ENCODE peak calls at places on chromosome 17, in eight cellular contexts. J is K562, M is IMR-90, H is A549, E is HCT116, P is HepG2, Q is H1, G is GM12878. D is an unnamed sample.

GRCh38 chr17:20008242-20009051 is 712 bp upstream of the SPECC1 start:
- DNase-seq in J (peak), M (no peak), H (peak), E (no peak), P (no peak), Q (no peak), G (no peak), D (peak)

GRCh38 chr17:57868007-57868774 is 18.3 kb upstream of the MRPS23 start:
- DNase-seq in J (peak), M (peak), H (peak), E (peak), P (peak), Q (peak), G (peak), D (peak)

GRCh38 chr17:676060-676745 is 38.4 kb downstream of the VPS53 start:
- DNase-seq in J (no peak), M (peak), H (no peak), E (no peak), P (no peak), Q (no peak), G (no peak), D (no peak)

GRCh38 chr17:68812876-68813584 is 142.2 kb downstream of the ABCA8 start:
- DNase-seq in J (no peak), M (no peak), H (no peak), E (no peak), P (no peak), Q (no peak), G (no peak), D (no peak)

GRCh38 chr17:66248285-66248684 is 19.1 kb upstream of the APOH start:
- DNase-seq in J (no peak), M (no peak), H (no peak), E (no peak), P (no peak), Q (no peak), G (no peak), D (no peak)

GRCh38 chr17:57463103-57463885 is 207.0 kb downstream of the MSI2 start:
- DNase-seq in J (peak), M (peak), H (peak), E (no peak), P (peak), Q (no peak), G (peak), D (no peak)

GRCh38 chr17:48985436-48986245 is 11.5 kb upstream of the IGF2BP1 start:
- DNase-seq in J (no peak), M (no peak), H (no peak), E (no peak), P (no peak), Q (no peak), G (no peak), D (no peak)

GRCh38 chr17:16269658-16270057 is 52.6 kb downstream of the PIGL start:
- DNase-seq in J (no peak), M (peak), H (no peak), E (no peak), P (no peak), Q (no peak), G (no peak), D (no peak)

GRCh38 chr17:45073414-45074070 is 12.4 kb downstream of the NMT1 start:
- DNase-seq in J (peak), M (peak), H (no peak), E (no peak), P (no peak), Q (no peak), G (no peak), D (no peak)

GRCh38 chr17:65559802-65560627 is 1.4 kb downstream of the AXIN2 start:
- DNase-seq in J (peak), M (no peak), H (peak), E (no peak), P (peak), Q (no peak), G (no peak), D (peak)

GRCh38 chr17:61456688-61457225 is 4.5 kb downstream of the TBX4 start:
- DNase-seq in J (no peak), M (no peak), H (no peak), E (no peak), P (no peak), Q (no peak), G (no peak), D (no peak)

GRCh38 chr17:44095388-44095646 is 24.8 kb downstream of the G6PC3 start:
- DNase-seq in J (peak), M (no peak), H (no peak), E (no peak), P (no peak), Q (no peak), G (no peak), D (no peak)

GRCh38 chr17:17902357-17902756 is 65.6 kb upstream of the SREBF1 start:
- DNase-seq in J (peak), M (no peak), H (no peak), E (no peak), P (no peak), Q (no peak), G (no peak), D (no peak)

GRCh38 chr17:18100616-18101015 is 7.9 kb upstream of the MYO15A start:
- DNase-seq in J (no peak), M (no peak), H (no peak), E (no peak), P (no peak), Q (no peak), G (no peak), D (peak)

GRCh38 chr17:45575126-45575885 is 84.8 kb upstream of the PLEKHM1 start:
- DNase-seq in J (peak), M (no peak), H (no peak), E (no peak), P (no peak), Q (no peak), G (peak), D (no peak)

GRCh38 chr17:60519795-60520194 is 6.2 kb downstream of the APPBP2 start:
- DNase-seq in J (no peak), M (no peak), H (no peak), E (no peak), P (no peak), Q (no peak), G (no peak), D (no peak)

GRCh38 chr17:31371511-31372097 is 19.9 kb upstream of the RAB11FIP4 start:
- DNase-seq in J (peak), M (peak), H (no peak), E (no peak), P (no peak), Q (no peak), G (no peak), D (no peak)

GRCh38 chr17:46841561-46842379 is 9.6 kb upstream of the WNT9B start:
- DNase-seq in J (peak), M (no peak), H (peak), E (no peak), P (no peak), Q (no peak), G (no peak), D (peak)

GRCh38 chr17:19939993-19940721 is 37.5 kb downstream of the AKAP10 start:
- DNase-seq in J (no peak), M (no peak), H (no peak), E (no peak), P (no peak), Q (no peak), G (no peak), D (no peak)

GRCh38 chr17:54982399-54982798 is 13.8 kb downstream of the STXBP4 start:
- DNase-seq in J (no peak), M (peak), H (no peak), E (no peak), P (no peak), Q (no peak), G (no peak), D (no peak)

GRCh38 chr17:37708008-37708615 is 36.7 kb downstream of the HNF1B start:
- DNase-seq in J (no peak), M (no peak), H (no peak), E (no peak), P (peak), Q (no peak), G (no peak), D (no peak)

GRCh38 chr17:10243905-10244844 is 45.8 kb upstream of the GAS7 start:
- DNase-seq in J (no peak), M (peak), H (no peak), E (no peak), P (no peak), Q (no peak), G (no peak), D (no peak)

GRCh38 chr17:68255731-68256538 is 8.1 kb downstream of the AMZ2 start:
- DNase-seq in J (no peak), M (no peak), H (no peak), E (no peak), P (peak), Q (no peak), G (no peak), D (no peak)

GRCh38 chr17:83200746-83201145 is 121.3 kb downstream of the METRNL start:
- DNase-seq in J (no peak), M (no peak), H (no peak), E (no peak), P (no peak), Q (no peak), G (no peak), D (no peak)

GRCh38 chr17:412211-413015 is 59.8 kb upstream of the RPH3AL start:
- DNase-seq in J (peak), M (peak), H (peak), E (peak), P (peak), Q (no peak), G (no peak), D (peak)

GRCh38 chr17:18356624-18357023 is 6.7 kb downstream of the SHMT1 start:
- DNase-seq in J (no peak), M (peak), H (no peak), E (no peak), P (no peak), Q (no peak), G (no peak), D (no peak)

GRCh38 chr17:7018331-7018964 is 4.4 kb upstream of the BCL6B start:
- DNase-seq in J (no peak), M (no peak), H (no peak), E (no peak), P (no peak), Q (no peak), G (no peak), D (no peak)

GRCh38 chr17:78147315-78147998 is 1.3 kb downstream of the C17orf99 start:
- DNase-seq in J (no peak), M (no peak), H (no peak), E (no peak), P (no peak), Q (no peak), G (peak), D (no peak)

GRCh38 chr17:55617441-55617840 is 105.2 kb downstream of the TMEM100 start:
- DNase-seq in J (no peak), M (no peak), H (no peak), E (no peak), P (no peak), Q (no peak), G (no peak), D (no peak)

GRCh38 chr17:82153295-82153691 is 55.3 kb upstream of the FASN start:
- DNase-seq in J (no peak), M (no peak), H (no peak), E (no peak), P (no peak), Q (no peak), G (no peak), D (peak)

GRCh38 chr17:36942031-36942599 is 4.8 kb downstream of the LHX1 start:
- DNase-seq in J (no peak), M (no peak), H (no peak), E (no peak), P (no peak), Q (no peak), G (no peak), D (peak)

GRCh38 chr17:45270828-45271418 is 9.0 kb upstream of the SPATA32 start:
- DNase-seq in J (peak), M (no peak), H (peak), E (no peak), P (no peak), Q (no peak), G (no peak), D (peak)

GRCh38 chr17:45411348-45412105 is 21.1 kb downstream of the ARHGAP27 start:
- DNase-seq in J (no peak), M (no peak), H (no peak), E (no peak), P (no peak), Q (no peak), G (no peak), D (no peak)

GRCh38 chr17:77462101-77462500 is 321.3 kb downstream of the SEC14L1 start:
- DNase-seq in J (no peak), M (no peak), H (no peak), E (no peak), P (no peak), Q (no peak), G (peak), D (no peak)

GRCh38 chr17:4735825-4736651 is 3.6 kb upstream of the ZMYND15 start:
- DNase-seq in J (no peak), M (no peak), H (no peak), E (no peak), P (no peak), Q (no peak), G (no peak), D (no peak)

GRCh38 chr17:50276588-50277356 is 2.5 kb downstream of the TMEM92 start:
- DNase-seq in J (no peak), M (no peak), H (no peak), E (no peak), P (peak), Q (no peak), G (no peak), D (no peak)

GRCh38 chr17:38459556-38459955 is 31.3 kb downstream of the ARHGAP23 start:
- DNase-seq in J (no peak), M (no peak), H (no peak), E (no peak), P (no peak), Q (no peak), G (no peak), D (no peak)

GRCh38 chr17:7589204-7589868 is 558 bp downstream of the SOX15 start:
- DNase-seq in J (no peak), M (peak), H (no peak), E (no peak), P (no peak), Q (no peak), G (no peak), D (peak)

GRCh38 chr17:36760425-36760824 is 159.0 kb downstream of the MRM1 start:
- DNase-seq in J (no peak), M (no peak), H (no peak), E (no peak), P (no peak), Q (no peak), G (no peak), D (no peak)

GRCh38 chr17:79315282-79316106 is 240.9 kb downstream of the ENGASE start:
- DNase-seq in J (no peak), M (no peak), H (no peak), E (no peak), P (no peak), Q (no peak), G (no peak), D (no peak)

GRCh38 chr17:79320331-79320730 is 245.7 kb downstream of the ENGASE start:
- DNase-seq in J (no peak), M (no peak), H (no peak), E (no peak), P (no peak), Q (no peak), G (no peak), D (no peak)

GRCh38 chr17:79322216-79323123 is 247.8 kb downstream of the ENGASE start:
- DNase-seq in J (no peak), M (no peak), H (no peak), E (no peak), P (no peak), Q (no peak), G (no peak), D (no peak)

GRCh38 chr17:79316805-79317204 is 242.2 kb downstream of the ENGASE start:
- DNase-seq in J (no peak), M (no peak), H (no peak), E (no peak), P (no peak), Q (no peak), G (no peak), D (no peak)

DNA sequence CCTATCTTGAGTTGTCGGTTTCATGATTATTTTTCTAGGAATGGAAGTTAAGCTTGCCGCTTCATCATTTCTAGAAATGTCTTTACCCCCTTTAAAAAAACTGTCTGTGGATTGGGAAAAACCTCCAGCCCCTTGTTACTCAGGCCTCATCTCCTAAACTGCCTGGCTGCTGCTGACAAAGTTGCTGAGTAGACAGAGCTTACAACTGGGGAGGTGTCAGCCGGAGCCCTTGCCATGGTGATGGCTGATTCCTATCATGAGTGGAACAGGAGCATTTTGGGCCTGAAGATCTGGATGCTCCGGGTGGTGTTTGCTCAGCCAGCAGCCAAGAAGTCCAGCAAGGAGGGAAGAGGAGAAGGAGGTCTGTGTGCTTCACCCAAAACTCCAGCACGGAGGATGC is 243.3 kb downstream of the ENGASE start:
- DNase-seq in J (no peak), M (no peak), H (no peak), E (no peak), P (no peak), Q (no peak), G (no peak), D (no peak)
- TF ChIP-seq RAD21 in J (no peak), M (no peak), H (no peak), E (no peak), P (no peak), Q (no peak), G (no peak), D (no peak)

GRCh38 chr17:80960797-80961452 is 30.7 kb upstream of the CHMP6 start:
- DNase-seq in J (no peak), M (no peak), H (no peak), E (no peak), P (no peak), Q (no peak), G (no peak), D (no peak)

GRCh38 chr17:80960037-80960796 is 31.4 kb upstream of the CHMP6 start:
- DNase-seq in J (no peak), M (no peak), H (no peak), E (no peak), P (no peak), Q (no peak), G (no peak), D (no peak)

GRCh38 chr17:80961931-80962330 is 29.7 kb upstream of the CHMP6 start:
- DNase-seq in J (no peak), M (no peak), H (no peak), E (no peak), P (no peak), Q (no peak), G (no peak), D (no peak)

GRCh38 chr17:80962356-80963329 is 29.0 kb upstream of the CHMP6 start:
- DNase-seq in J (no peak), M (no peak), H (no peak), E (no peak), P (no peak), Q (no peak), G (no peak), D (no peak)

GRCh38 chr17:80961516-80961915 is 30.1 kb upstream of the CHMP6 start:
- DNase-seq in J (no peak), M (no peak), H (no peak), E (no peak), P (no peak), Q (no peak), G (no peak), D (no peak)
- TF ChIP-seq RAD21 in J (no peak), M (no peak), H (no peak), E (no peak), P (no peak), Q (no peak), G (no peak), D (no peak)

GRCh38 chr17:75915268-75915667 is 10.6 kb upstream of the MRPL38 start:
- DNase-seq in J (no peak), M (no peak), H (no peak), E (no peak), P (no peak), Q (no peak), G (no peak), D (no peak)

GRCh38 chr17:75917443-75918111 is 12.9 kb upstream of the MRPL38 start:
- DNase-seq in J (no peak), M (no peak), H (no peak), E (no peak), P (no peak), Q (no peak), G (no peak), D (no peak)

GRCh38 chr17:75913537-75914210 is 9.0 kb upstream of the MRPL38 start:
- DNase-seq in J (no peak), M (no peak), H (no peak), E (no peak), P (no peak), Q (no peak), G (no peak), D (no peak)

GRCh38 chr17:75918112-75918445 is 13.4 kb upstream of the MRPL38 start:
- DNase-seq in J (no peak), M (no peak), H (no peak), E (no peak), P (no peak), Q (no peak), G (no peak), D (no peak)

GRCh38 chr17:75914643-75915265 is 10.1 kb upstream of the MRPL38 start:
- DNase-seq in J (peak), M (no peak), H (no peak), E (no peak), P (peak), Q (no peak), G (no peak), D (no peak)
- TF ChIP-seq RAD21 in J (no peak), M (no peak), H (no peak), E (no peak), P (no peak), Q (peak), G (no peak), D (no peak)

DNA sequence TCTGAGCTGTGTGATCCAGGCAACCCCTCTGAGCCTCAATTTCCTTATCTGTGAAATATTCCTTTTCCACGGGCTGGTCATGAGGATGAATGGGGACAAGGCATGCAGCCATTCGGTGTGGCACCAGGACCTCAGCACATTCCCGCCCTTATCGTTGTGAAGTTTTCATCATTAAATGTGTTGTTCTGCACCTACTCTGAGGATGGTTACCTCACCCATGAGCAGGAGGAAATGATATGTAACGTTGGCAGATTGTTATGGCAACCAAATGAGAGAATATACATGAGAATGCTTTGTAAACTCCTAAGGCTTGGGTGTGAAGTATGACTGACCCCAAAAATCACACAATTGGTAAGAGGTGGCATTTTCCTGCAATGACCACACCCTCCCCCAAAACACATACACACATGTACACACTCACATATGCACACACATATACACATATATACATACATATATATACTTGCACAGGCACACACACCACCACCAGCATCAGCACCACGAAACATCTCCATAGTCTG is 39.5 kb downstream of the SMARCE1 start:
- DNase-seq in J (no peak), M (no peak), H (no peak), E (no peak), P (no peak), Q (no peak), G (no peak), D (no peak)
- TF ChIP-seq RAD21 in J (no peak), M (no peak), H (no peak), E (no peak), P (no peak), Q (no peak), G (no peak), D (no peak)

GRCh38 chr17:32491371-32492280 is 4.8 kb downstream of the CDK5R1 start:
- DNase-seq in J (peak), M (no peak), H (no peak), E (no peak), P (no peak), Q (no peak), G (no peak), D (peak)
- TF ChIP-seq RAD21 in J (no peak), M (no peak), H (no peak), E (no peak), P (no peak), Q (no peak), G (no peak), D (no peak)